ENCODE peak calls at places on chromosome 20, in four cellular contexts. W, R, B and F are unnamed samples.

GRCh38 chr20:13788167-13788834 is 3.5 kb downstream of the NDUFAF5 start:
- DNase-seq in W (peak; percentile 69), R (peak; percentile 46), B (peak; percentile 42), F (peak; percentile 21)

GRCh38 chr20:32538526-32538918 is 46.6 kb downstream of the NOL4L start:
- DNase-seq in W (no peak), R (peak; percentile 46), B (no peak), F (no peak)

GRCh38 chr20:8361008-8361652 is 229.1 kb downstream of the PLCB1 start:
- DNase-seq in W (peak; percentile 58), R (no peak), B (no peak), F (no peak)

GRCh38 chr20:32790751-32791057 is 28.5 kb downstream of the DNMT3B start:
- DNase-seq in W (no peak), R (no peak), B (no peak), F (no peak)

GRCh38 chr20:23314714-23315498 is 35.7 kb upstream of the NXT1 start:
- DNase-seq in W (no peak), R (no peak), B (no peak), F (no peak)

GRCh38 chr20:63686492-63687321 is 9.7 kb upstream of the TNFRSF6B start:
- DNase-seq in W (peak; percentile 80), R (no peak), B (peak; percentile 88), F (no peak)

GRCh38 chr20:24791949-24792348 is 157.1 kb upstream of the CST7 start:
- DNase-seq in W (no peak), R (no peak), B (no peak), F (no peak)

GRCh38 chr20:48831702-48832422 is 4.1 kb upstream of the PREX1 start:
- DNase-seq in W (peak; percentile 39), R (no peak), B (peak; percentile 24), F (no peak)

GRCh38 chr20:54466112-54466511 is 9.3 kb upstream of the DOK5 start:
- DNase-seq in W (no peak), R (no peak), B (no peak), F (no peak)

GRCh38 chr20:1160991-1161390 is 23.8 kb downstream of the TMEM74B start:
- DNase-seq in W (no peak), R (no peak), B (no peak), F (no peak)

GRCh38 chr20:17647391-17648305 is 34.4 kb downstream of the RRBP1 start:
- DNase-seq in W (no peak), R (no peak), B (peak; percentile 38), F (no peak)

GRCh38 chr20:52761867-52762266 is 210.3 kb upstream of the TSHZ2 start:
- DNase-seq in W (no peak), R (no peak), B (no peak), F (no peak)

GRCh38 chr20:52760791-52761190 is 211.4 kb upstream of the TSHZ2 start:
- DNase-seq in W (no peak), R (peak; percentile 34), B (no peak), F (no peak)

GRCh38 chr20:52768649-52769048 is 203.5 kb upstream of the TSHZ2 start:
- DNase-seq in W (no peak), R (no peak), B (no peak), F (no peak)

GRCh38 chr20:52766645-52767435 is 205.3 kb upstream of the TSHZ2 start:
- DNase-seq in W (no peak), R (no peak), B (no peak), F (no peak)

DNA sequence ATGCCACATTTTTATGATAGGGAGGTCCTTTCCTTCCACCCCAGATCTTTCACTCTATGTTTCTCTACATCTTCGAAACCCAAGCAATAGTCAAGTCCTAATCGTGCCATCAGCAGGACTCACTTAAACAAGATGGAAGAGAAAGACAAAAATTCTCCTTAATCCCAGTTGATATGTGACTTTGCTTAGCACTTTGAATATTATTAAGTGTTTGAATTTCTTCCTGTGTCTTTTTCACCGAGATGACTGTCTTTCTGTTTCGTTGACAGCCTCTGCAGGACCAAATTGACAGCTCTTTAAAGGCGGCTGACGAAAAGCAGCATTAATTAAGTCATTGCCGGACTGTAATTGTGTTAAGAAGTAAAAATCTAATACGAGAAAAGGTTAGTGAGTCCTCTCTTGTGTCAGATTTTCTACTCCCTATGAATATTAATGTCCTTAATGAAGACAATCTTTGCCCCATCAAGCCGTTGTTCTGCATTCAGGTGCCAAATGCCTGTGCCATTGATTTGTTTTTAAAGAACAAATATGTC is 208.8 kb upstream of the TSHZ2 start:
- DNase-seq in W (no peak), R (no peak), B (no peak), F (no peak)
- H2AFZ ChIP-seq in W (no peak overlapping the region), R (no peak overlapping the region), B (no peak overlapping the region), F (no peak overlapping the region)

GRCh38 chr20:50310673-50311051 is 120.0 kb downstream of the CEBPB start:
- DNase-seq in W (no peak), R (no peak), B (no peak), F (no peak)
- H2BK120ac ChIP-seq in W (peak overlapping the region; percentile 100), R (no peak overlapping the region), B (no peak overlapping the region), F (no peak overlapping the region)

GRCh38 chr20:50728981-50729874 is 2.2 kb upstream of the PARD6B start:
- DNase-seq in W (no peak), R (peak; percentile 31), B (no peak), F (no peak)
- H2AFZ ChIP-seq in W (peak overlapping the region; percentile 97), R (no peak overlapping the region), B (no peak overlapping the region), F (no peak overlapping the region)

DNA sequence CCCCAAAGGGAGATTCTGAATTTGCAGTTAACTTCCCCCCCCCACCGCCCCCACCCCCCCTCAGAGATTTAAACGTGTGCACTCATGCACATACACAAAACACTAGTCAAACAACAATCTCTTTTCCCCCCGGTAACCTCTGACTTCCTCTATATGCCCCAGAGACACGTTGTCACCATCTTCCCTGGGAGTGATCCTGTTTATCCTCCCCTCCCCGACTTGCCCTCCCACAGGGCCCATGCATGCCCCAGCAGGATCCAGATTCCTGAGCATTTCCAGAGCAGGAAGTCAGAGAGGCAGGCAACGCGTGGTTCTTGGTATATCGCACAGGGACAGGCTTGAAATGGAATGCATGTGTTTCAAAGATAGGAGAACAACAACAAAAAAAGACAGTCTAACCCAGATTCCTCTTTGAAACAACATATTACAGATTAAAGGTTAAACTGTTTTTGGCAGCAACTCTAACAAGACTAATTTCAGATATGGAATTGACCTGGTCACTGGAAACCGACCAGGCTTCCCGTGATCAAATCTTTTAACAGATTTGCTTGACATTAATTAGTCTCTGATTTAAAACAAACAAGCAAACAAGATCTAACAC is 1.3 kb downstream of the BLCAP start:
- DNase-seq in W (peak; percentile 52), R (peak; percentile 82), B (peak; percentile 39), F (no peak)
- H2BK120ac ChIP-seq in W (peak overlapping the region; percentile 45), R (no peak overlapping the region), B (peak overlapping the region; percentile 77), F (no peak overlapping the region)

GRCh38 chr20:46013826-46014516 is 5.3 kb downstream of the MMP9 start:
- DNase-seq in W (peak; percentile 32), R (peak; percentile 88), B (peak; percentile 59), F (peak; percentile 63)

GRCh38 chr20:46011631-46012482 is 3.1 kb downstream of the MMP9 start:
- DNase-seq in W (peak; percentile 15), R (peak; percentile 98), B (peak; percentile 40), F (no peak)

GRCh38 chr20:46017272-46017671 is 8.6 kb downstream of the MMP9 start:
- DNase-seq in W (no peak), R (no peak), B (no peak), F (no peak)

GRCh38 chr20:46012926-46013825 is 4.5 kb downstream of the MMP9 start:
- DNase-seq in W (no peak), R (no peak), B (no peak), F (no peak)

DNA sequence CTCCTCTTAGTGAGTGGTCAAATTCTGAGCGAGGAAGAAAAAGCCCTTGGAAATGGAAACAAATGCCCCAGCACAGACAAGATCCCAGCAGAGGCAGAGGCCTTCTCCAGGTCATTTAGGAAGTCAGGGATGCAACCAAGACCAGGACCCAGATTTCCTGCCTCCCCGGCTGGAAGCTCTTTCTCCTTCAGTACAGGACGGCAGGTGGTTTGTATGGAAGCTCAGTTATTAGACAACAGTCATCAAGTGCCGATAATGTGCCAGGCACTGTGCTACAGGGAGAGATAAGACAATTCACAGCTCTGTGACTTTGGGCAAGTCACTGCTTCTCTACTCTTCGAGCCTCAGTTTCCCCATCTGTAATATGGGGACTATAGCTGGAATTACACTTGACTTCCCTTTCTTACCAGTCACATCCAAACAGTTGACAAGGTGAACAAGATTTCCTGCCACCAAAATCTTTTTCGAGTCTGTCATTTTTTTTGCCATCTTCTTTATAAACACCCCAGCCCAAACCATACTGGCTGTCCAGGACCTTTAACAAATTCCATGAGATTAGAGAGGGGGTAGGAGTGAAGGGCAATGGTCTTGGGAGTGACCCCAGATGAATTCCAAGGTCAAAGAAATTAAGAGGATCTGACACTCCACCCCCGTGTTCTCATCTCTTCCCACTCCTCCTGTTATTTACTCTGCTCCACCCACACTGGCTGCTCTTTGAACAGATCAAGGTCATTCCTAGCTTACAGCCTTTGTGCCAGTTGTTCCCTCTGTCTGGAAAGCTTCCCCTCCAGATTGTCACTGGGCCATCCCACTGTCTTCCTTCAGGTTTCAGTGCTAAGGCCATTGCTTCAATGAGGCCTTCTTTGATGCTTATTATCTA is 6.0 kb downstream of the MMP9 start:
- DNase-seq in W (no peak), R (no peak), B (no peak), F (no peak)
- H2AFZ ChIP-seq in W (peak overlapping the region; percentile 24), R (no peak overlapping the region), B (no peak overlapping the region), F (peak overlapping the region; percentile 83)